ENCODE peak calls at places on chromosomes 2 and 18, in ten cellular contexts. Z, U, G, V, X, A, C, D, B and T are unnamed samples.
A peak's percentile ranks its signal among the peaks of the same experiment; 100 is the strongest.

GRCh38 chr2:201909961-201910361 is 103.6 kb downstream of the CDK15 start:
- DNase-seq in Z (peak; percentile 27), U (no peak), G (no peak), V (peak; percentile 67), X (no peak), A (no peak), C (no peak), D (peak; percentile 72), B (peak; percentile 16), T (peak; percentile 75)

GRCh38 chr2:119659601-119660342 is 19.2 kb upstream of the TMEM177 start:
- DNase-seq in Z (no peak), U (no peak), G (no peak), V (peak; percentile 25), X (no peak), A (peak; percentile 50), C (no peak), D (peak; percentile 28), B (peak; percentile 57), T (no peak)

GRCh38 chr2:172906401-172906811 is 169.2 kb upstream of the MAP3K20 start:
- DNase-seq in Z (no peak), U (peak; percentile 66), G (no peak), V (no peak), X (no peak), A (no peak), C (no peak), D (no peak), B (no peak), T (no peak)

GRCh38 chr2:130300970-130301348 is 41.7 kb upstream of the IMP4 start:
- DNase-seq in Z (no peak), U (no peak), G (no peak), V (no peak), X (no peak), A (no peak), C (no peak), D (no peak), B (no peak), T (no peak)

GRCh38 chr18:48932822-48933510 is 17.8 kb downstream of the SMAD7 start:
- DNase-seq in Z (no peak), U (no peak), G (no peak), V (peak; percentile 59), X (no peak), A (no peak), C (no peak), D (no peak), B (no peak), T (peak; percentile 42)

GRCh38 chr2:191115801-191116200 is 35.0 kb downstream of the STAT4 start:
- DNase-seq in Z (no peak), U (no peak), G (no peak), V (peak; percentile 33), X (no peak), A (peak; percentile 15), C (no peak), D (no peak), B (peak; percentile 20), T (peak; percentile 7)

GRCh38 chr18:54717673-54718435 is 110.4 kb upstream of the RAB27B start:
- DNase-seq in Z (no peak), U (no peak), G (no peak), V (peak; percentile 40), X (no peak), A (no peak), C (no peak), D (peak; percentile 91), B (peak; percentile 26), T (no peak)

GRCh38 chr2:27885656-27886055 is 4.5 kb downstream of the RBKS start:
- DNase-seq in Z (no peak), U (no peak), G (no peak), V (no peak), X (no peak), A (no peak), C (no peak), D (no peak), B (no peak), T (no peak)

GRCh38 chr2:42978175-42978886 is 185.9 kb upstream of the HAAO start:
- DNase-seq in Z (no peak), U (no peak), G (no peak), V (no peak), X (no peak), A (no peak), C (no peak), D (no peak), B (no peak), T (no peak)

GRCh38 chr18:79396431-79397287 is 929 bp downstream of the NFATC1 start:
- DNase-seq in Z (peak; percentile 21), U (peak; percentile 74), G (peak; percentile 53), V (peak; percentile 21), X (no peak), A (peak; percentile 49), C (no peak), D (no peak), B (peak; percentile 54), T (peak; percentile 69)

GRCh38 chr18:31857516-31858106 is 85.3 kb downstream of the TRAPPC8 start:
- DNase-seq in Z (no peak), U (no peak), G (no peak), V (no peak), X (no peak), A (no peak), C (no peak), D (no peak), B (no peak), T (no peak)

GRCh38 chr2:201781583-201782051 is 884 bp upstream of the ALS2 start:
- DNase-seq in Z (no peak), U (no peak), G (no peak), V (no peak), X (no peak), A (no peak), C (no peak), D (peak; percentile 21), B (peak; percentile 16), T (peak; percentile 46)

GRCh38 chr18:75456277-75456676 is 28.8 kb upstream of the SMIM21 start:
- DNase-seq in Z (no peak), U (no peak), G (no peak), V (peak; percentile 12), X (no peak), A (no peak), C (no peak), D (no peak), B (no peak), T (no peak)

GRCh38 chr18:75454022-75454795 is 26.7 kb upstream of the SMIM21 start:
- DNase-seq in Z (no peak), U (no peak), G (no peak), V (peak; percentile 22), X (no peak), A (no peak), C (no peak), D (no peak), B (no peak), T (peak; percentile 79)

DNA sequence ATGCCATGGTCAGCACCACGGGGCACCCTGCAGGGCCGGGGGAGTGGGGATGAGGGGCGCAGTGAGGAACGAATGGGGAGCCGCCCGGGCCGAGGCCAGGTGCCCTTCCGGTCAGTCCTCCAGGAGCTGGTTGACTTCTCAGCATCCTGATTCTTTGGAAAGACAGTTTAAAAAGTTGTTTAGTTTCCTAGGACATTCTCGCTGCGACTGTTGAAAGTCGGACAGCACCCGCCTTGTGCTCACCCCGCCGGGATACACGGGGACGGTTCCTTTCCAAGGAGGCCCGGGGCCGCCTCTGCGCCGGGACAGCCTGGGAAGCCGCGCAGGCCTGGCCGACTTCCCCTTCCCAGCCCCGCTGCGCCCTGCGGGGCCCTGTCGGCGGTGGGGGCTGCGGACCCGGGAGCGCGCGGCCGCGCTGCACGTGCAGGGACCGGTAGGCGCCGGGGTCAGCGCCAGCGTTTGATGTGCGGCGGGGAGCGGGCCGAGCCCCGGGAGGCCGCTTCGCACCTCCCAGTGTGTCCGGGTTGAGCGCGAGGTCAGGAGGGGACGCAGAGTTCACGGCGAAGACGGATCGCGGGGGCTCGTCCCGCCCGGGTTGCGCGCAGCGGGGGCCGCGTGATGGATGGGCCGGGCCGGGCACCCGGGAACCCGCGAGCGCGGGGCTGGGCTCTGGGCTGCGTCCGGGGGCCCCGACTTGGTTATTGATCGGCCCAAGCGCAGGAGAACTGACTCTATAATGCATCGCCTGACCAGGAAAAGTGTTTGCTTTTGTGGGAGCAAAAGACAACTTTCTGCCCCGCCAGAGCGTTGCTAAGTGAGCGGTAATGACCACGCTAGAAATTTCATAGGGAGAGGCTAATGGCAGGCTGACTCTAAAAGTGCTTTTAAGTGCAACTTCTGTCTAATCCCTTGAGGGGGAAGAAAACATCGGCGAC is 28.0 kb upstream of the SMIM21 start:
- DNase-seq in Z (no peak), U (peak; percentile 32), G (no peak), V (peak; percentile 43), X (no peak), A (no peak), C (no peak), D (no peak), B (no peak), T (no peak)
- H3K4me3 ChIP-seq in Z (no peak overlapping the region), U (peak overlapping the region; percentile 63), G (peak overlapping the region; percentile 35), V (peak overlapping the region; percentile 25), X (peak overlapping the region; percentile 48), A (no peak overlapping the region), C (peak overlapping the region; percentile 30), D (no peak overlapping the region), B (peak overlapping the region; percentile 27), T (peak overlapping the region; percentile 39)

DNA sequence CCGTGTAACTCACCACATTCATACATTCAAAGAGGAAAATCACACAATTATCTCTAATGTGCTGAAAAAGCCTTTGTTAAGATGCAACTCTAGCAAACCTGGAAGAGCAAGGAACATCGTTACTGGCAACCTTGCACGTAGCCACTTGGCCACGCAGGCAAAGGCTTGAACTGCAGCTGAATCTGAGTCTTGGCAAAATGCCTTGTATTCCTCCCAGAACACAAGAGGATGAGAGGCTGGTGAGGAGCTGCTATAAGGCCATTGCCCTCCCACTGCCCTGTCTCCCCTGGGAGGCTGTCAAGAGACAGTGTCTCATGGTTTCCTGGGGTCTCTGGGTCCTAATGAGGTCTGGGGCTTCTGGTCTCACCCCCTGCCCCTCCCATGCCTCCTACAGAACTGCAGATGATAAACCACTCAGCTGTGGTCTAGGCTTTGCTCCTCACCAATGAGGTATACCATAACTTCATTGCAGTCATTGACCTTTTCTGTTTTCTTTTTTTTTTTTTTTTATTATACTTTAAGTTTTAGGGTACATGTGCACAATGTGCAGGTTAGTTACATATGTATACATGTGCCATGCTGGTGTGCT is 141.4 kb downstream of the SPP2 start:
- DNase-seq in Z (peak; percentile 72), U (no peak), G (no peak), V (peak; percentile 32), X (no peak), A (peak; percentile 43), C (no peak), D (no peak), B (peak; percentile 75), T (no peak)
- TF ChIP-seq CTCF in Z (peak; percentile 34), U (no peak), G (no peak), V (no peak), X (no peak), A (no peak), C (no peak), D (no peak), B (peak; percentile 51), T (no peak)

DNA sequence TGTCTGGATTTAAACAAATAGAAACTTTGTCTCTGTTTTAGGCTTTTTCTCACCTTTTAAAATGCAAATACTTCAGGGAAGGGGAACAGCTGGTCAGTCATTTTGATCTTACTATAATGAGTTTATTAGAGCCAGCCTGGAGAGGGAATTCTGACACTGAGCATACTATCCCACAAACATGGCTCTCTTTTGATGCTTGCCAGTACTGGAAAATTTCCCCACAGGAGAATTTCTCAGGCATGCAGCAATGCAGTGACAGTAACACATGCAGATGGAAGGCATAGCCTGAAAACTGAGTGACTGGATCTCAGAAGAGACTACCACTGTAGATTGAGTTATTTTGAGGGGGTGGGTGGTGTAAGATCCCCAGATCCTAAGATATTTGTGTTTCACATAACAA is 974.3 kb upstream of the CELF4 start:
- DNase-seq in Z (no peak), U (no peak), G (no peak), V (no peak), X (no peak), A (no peak), C (no peak), D (no peak), B (no peak), T (no peak)
- H3K4me3 ChIP-seq in Z (no peak overlapping the region), U (no peak overlapping the region), G (no peak overlapping the region), V (no peak overlapping the region), X (no peak overlapping the region), A (no peak overlapping the region), C (no peak overlapping the region), D (no peak overlapping the region), B (no peak overlapping the region), T (no peak overlapping the region)

GRCh38 chr2:68992933-68993332 is 18.5 kb downstream of the GKN1 start:
- DNase-seq in Z (no peak), U (no peak), G (no peak), V (no peak), X (no peak), A (no peak), C (no peak), D (no peak), B (no peak), T (no peak)
- TF ChIP-seq CTCF in Z (no peak), U (no peak), G (no peak), V (no peak), X (no peak), A (no peak), C (no peak), D (no peak), B (no peak), T (no peak)